ENCODE peak calls at places on chromosomes 11 and 22, in six cellular contexts. V is tibial artery; F is mucosa of descending colon; G is T1000; U is stimulated activated CD4-positive, alpha-beta T cell treated with anti-CD3 and anti-CD28 coated beads, Interleukin-1b, Interleukin-23, amount 100 ng/mL, for 48 hours; H is CD8-positive, alpha-beta T cell. T is an unnamed sample.
A peak's percentile ranks its signal among the peaks of the same experiment; 100 is the strongest.

GRCh38 chr22:25564979-25565677 is 653 bp downstream of the GRK3 start:
- DNase-seq in H (peak; percentile 4), F (peak; percentile 49), U (peak; percentile 4), G (no peak), V (no peak), T (peak; percentile 33)

GRCh38 chr11:95520765-95521542 is 268.6 kb downstream of the FAM76B start:
- DNase-seq in U (no peak), V (no peak), F (no peak), H (no peak), G (no peak), T (no peak)

GRCh38 chr11:7525424-7525823 is 11.6 kb downstream of the PPFIBP2 start:
- DNase-seq in H (no peak), G (no peak), V (no peak), F (no peak), U (no peak), T (no peak)

GRCh38 chr11:93025558-93026255 is 56.3 kb downstream of the MTNR1B start:
- DNase-seq in U (no peak), V (no peak), H (no peak), F (no peak), G (no peak), T (no peak)

GRCh38 chr11:15146271-15147003 is 31.7 kb downstream of the INSC start:
- DNase-seq in F (no peak), H (no peak), V (no peak), G (no peak), U (no peak), T (no peak)

GRCh38 chr11:10293423-10294288 is at the start of gene SBF2:
- DNase-seq in G (peak; percentile 65), V (peak; percentile 89), H (peak; percentile 80), F (peak; percentile 90), U (peak; percentile 72), T (peak; percentile 93)

GRCh38 chr22:38038426-38038825 is 18.8 kb upstream of the PICK1 start:
- DNase-seq in F (no peak), G (no peak), H (no peak), V (no peak), U (no peak), T (no peak)

GRCh38 chr11:2355000-2355644 is 22.0 kb upstream of the CD81 start:
- DNase-seq in H (no peak), V (no peak), U (no peak), F (no peak), G (no peak), T (no peak)

GRCh38 chr11:58957922-58958321 is 18.6 kb downstream of the GLYATL1 start:
- DNase-seq in G (no peak), U (peak; percentile 19), H (no peak), F (no peak), V (no peak), T (no peak)

GRCh38 chr11:87290304-87290922 is 252.7 kb downstream of the TMEM135 start:
- DNase-seq in G (no peak), H (no peak), U (no peak), F (no peak), V (no peak), T (no peak)

GRCh38 chr22:36277482-36278291 is 24.8 kb downstream of the APOL1 start:
- DNase-seq in H (peak; percentile 63), V (peak; percentile 77), G (no peak), U (peak; percentile 74), F (peak; percentile 71), T (peak; percentile 74)

GRCh38 chr11:129738242-129738641 is 77.4 kb upstream of the TMEM45B start:
- DNase-seq in G (no peak), F (no peak), U (no peak), H (no peak), V (no peak), T (no peak)

GRCh38 chr11:107732327-107733051 is 20.6 kb upstream of the SLN start:
- DNase-seq in V (no peak), F (no peak), G (no peak), H (no peak), U (no peak), T (no peak)

GRCh38 chr11:62719302-62719978 is 7.8 kb downstream of the HNRNPUL2 start:
- DNase-seq in H (no peak), F (no peak), V (no peak), G (no peak), U (no peak), T (no peak)

GRCh38 chr11:44963948-44964347 is 13.3 kb upstream of the TP53I11 start:
- DNase-seq in H (no peak), F (no peak), G (no peak), V (no peak), U (no peak), T (no peak)

GRCh38 chr11:74749127-74749964 is 697 bp downstream of the RNF169 start:
- DNase-seq in V (peak; percentile 67), U (peak; percentile 45), H (peak; percentile 44), F (peak; percentile 78), G (peak; percentile 47), T (peak; percentile 52)

GRCh38 chr11:117519590-117519989 is 191.9 kb downstream of the CEP164 start:
- DNase-seq in G (no peak), U (no peak), V (no peak), F (no peak), H (no peak), T (no peak)

GRCh38 chr11:48058777-48059176 is 78.4 kb downstream of the PTPRJ start:
- DNase-seq in G (no peak), V (no peak), F (no peak), U (no peak), H (no peak), T (no peak)

GRCh38 chr22:41117127-41117965 is 25.0 kb downstream of the EP300 start:
- DNase-seq in H (no peak), G (no peak), V (no peak), U (no peak), F (no peak), T (no peak)

GRCh38 chr11:36288442-36289225 is 590 bp downstream of the COMMD9 start:
- DNase-seq in V (no peak), U (no peak), G (no peak), F (peak; percentile 23), H (no peak), T (no peak)

GRCh38 chr22:32255217-32255616 is at the start of gene SLC5A4:
- DNase-seq in G (no peak), U (no peak), V (no peak), F (no peak), H (no peak), T (no peak)

GRCh38 chr11:63882555-63883242 is 34.3 kb downstream of the RCOR2 start:
- DNase-seq in U (no peak), F (no peak), H (peak; percentile 39), V (no peak), G (no peak), T (peak; percentile 29)

T was measured in psoas muscle.